ENCODE peak calls at places on chromosomes 12 and 14, in six cellular contexts. One of them, this sample, is unnamed.

GRCh38 chr12:83196694-83197350 is 510.1 kb downstream of the TMTC2 start:
- DNase-seq in K562: peak; percentile 85
- DNase-seq in GM12878: no peak
- DNase-seq in endothelial cell of umbilical vein: no peak
- DNase-seq in A549: no peak
- DNase-seq in HepG2: no peak
- DNase-seq in this sample: no peak

GRCh38 chr12:120489018-120489417 is 6.9 kb upstream of the DYNLL1 start:
- DNase-seq in K562: no peak
- DNase-seq in GM12878: no peak
- DNase-seq in endothelial cell of umbilical vein: no peak
- DNase-seq in A549: no peak
- DNase-seq in HepG2: no peak
- DNase-seq in this sample: no peak

GRCh38 chr12:28899951-28900350 is 249.1 kb upstream of the FAR2 start:
- DNase-seq in K562: no peak
- DNase-seq in GM12878: no peak
- DNase-seq in endothelial cell of umbilical vein: no peak
- DNase-seq in A549: no peak
- DNase-seq in HepG2: no peak
- DNase-seq in this sample: no peak

GRCh38 chr14:96274122-96274910 is 18.3 kb downstream of the BDKRB1 start:
- DNase-seq in K562: no peak
- DNase-seq in GM12878: no peak
- DNase-seq in endothelial cell of umbilical vein: no peak
- DNase-seq in A549: no peak
- DNase-seq in HepG2: no peak
- DNase-seq in this sample: no peak

GRCh38 chr12:47818701-47819543 is 781 bp downstream of the HDAC7 start:
- DNase-seq in K562: peak; percentile 83
- DNase-seq in GM12878: no peak
- DNase-seq in endothelial cell of umbilical vein: peak; percentile 23
- DNase-seq in A549: peak; percentile 51
- DNase-seq in HepG2: peak; percentile 50
- DNase-seq in this sample: peak; percentile 69

GRCh38 chr14:92603309-92604257 is 90.0 kb downstream of the RIN3 start:
- DNase-seq in K562: no peak
- DNase-seq in GM12878: no peak
- DNase-seq in endothelial cell of umbilical vein: no peak
- DNase-seq in A549: no peak
- DNase-seq in HepG2: no peak
- DNase-seq in this sample: no peak

GRCh38 chr14:21258194-21258888 is 10.9 kb downstream of the HNRNPC start:
- DNase-seq in K562: no peak
- DNase-seq in GM12878: no peak
- DNase-seq in endothelial cell of umbilical vein: no peak
- DNase-seq in A549: no peak
- DNase-seq in HepG2: no peak
- DNase-seq in this sample: no peak

GRCh38 chr12:23066095-23066494 is 441.1 kb downstream of the ETNK1 start:
- DNase-seq in K562: no peak
- DNase-seq in GM12878: no peak
- DNase-seq in endothelial cell of umbilical vein: no peak
- DNase-seq in A549: no peak
- DNase-seq in HepG2: no peak
- DNase-seq in this sample: no peak

GRCh38 chr14:25140423-25140822 is 90.5 kb upstream of the STXBP6 start:
- DNase-seq in K562: no peak
- DNase-seq in GM12878: no peak
- DNase-seq in endothelial cell of umbilical vein: no peak
- DNase-seq in A549: no peak
- DNase-seq in HepG2: no peak
- DNase-seq in this sample: no peak

GRCh38 chr14:100401031-100401692 is 78.0 kb downstream of the SLC25A47 start:
- DNase-seq in K562: no peak
- DNase-seq in GM12878: no peak
- DNase-seq in endothelial cell of umbilical vein: no peak
- DNase-seq in A549: no peak
- DNase-seq in HepG2: no peak
- DNase-seq in this sample: no peak
- H3K4me3 ChIP-seq in K562: no peak overlapping the region
- H3K4me3 ChIP-seq in GM12878: no peak overlapping the region
- H3K4me3 ChIP-seq in endothelial cell of umbilical vein: no peak overlapping the region
- H3K4me3 ChIP-seq in A549: no peak overlapping the region
- H3K4me3 ChIP-seq in HepG2: no peak overlapping the region
- H3K4me3 ChIP-seq in this sample: no peak overlapping the region

DNA sequence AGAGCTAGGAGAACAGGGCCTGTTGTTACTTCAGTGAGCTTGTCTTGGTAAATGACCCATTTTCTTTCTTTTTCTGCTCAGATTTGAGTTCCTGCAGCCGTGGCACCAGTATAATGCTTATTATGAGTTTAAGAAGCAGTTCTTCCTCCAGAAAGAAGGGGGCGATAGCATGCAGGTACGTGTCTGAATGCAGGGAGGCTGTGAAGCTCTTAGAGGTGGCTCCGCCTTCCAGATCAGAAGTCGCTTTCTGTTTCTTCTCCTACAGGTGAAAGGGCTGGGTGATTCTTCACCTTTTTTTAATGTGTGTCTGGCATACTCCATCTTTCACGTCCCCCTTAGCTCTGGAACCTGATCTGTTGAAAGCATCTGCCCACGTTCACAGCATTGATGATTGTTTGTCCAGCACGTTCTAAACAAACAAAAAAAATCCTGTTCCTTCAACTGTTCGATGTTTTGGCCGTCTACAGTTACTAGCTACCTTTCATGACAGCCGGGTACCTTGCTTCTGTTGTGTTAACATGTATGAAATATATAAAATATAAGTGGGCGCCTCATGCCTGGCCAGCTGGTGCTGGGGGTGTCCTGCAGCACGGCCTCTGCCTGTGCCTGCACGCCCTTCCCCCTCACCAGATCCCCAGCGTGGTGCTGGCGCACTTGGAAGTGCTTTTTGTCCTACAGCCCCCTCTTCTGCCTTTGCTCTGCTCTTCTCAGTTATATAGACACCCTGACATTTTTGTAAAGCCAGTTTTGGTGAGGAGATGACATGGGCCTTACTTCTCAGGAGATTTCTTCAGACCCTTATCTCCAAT is 44.6 kb downstream of the SFSWAP start:
- DNase-seq in K562: peak; percentile 50
- DNase-seq in GM12878: no peak
- DNase-seq in endothelial cell of umbilical vein: no peak
- DNase-seq in A549: peak; percentile 42
- DNase-seq in HepG2: peak; percentile 61
- DNase-seq in this sample: peak; percentile 70
- TF ChIP-seq MYC in K562: no peak
- TF ChIP-seq MYC in GM12878: no peak
- TF ChIP-seq MYC in endothelial cell of umbilical vein: no peak
- TF ChIP-seq MYC in A549: no peak
- TF ChIP-seq MYC in HepG2: no peak
- TF ChIP-seq MYC in this sample: no peak

GRCh38 chr14:98512501-98513251 is 759.3 kb downstream of the BCL11B start:
- DNase-seq in K562: no peak
- DNase-seq in GM12878: no peak
- DNase-seq in endothelial cell of umbilical vein: no peak
- DNase-seq in A549: no peak
- DNase-seq in HepG2: no peak
- DNase-seq in this sample: no peak
- H3K4me3 ChIP-seq in K562: no peak overlapping the region
- H3K4me3 ChIP-seq in GM12878: no peak overlapping the region
- H3K4me3 ChIP-seq in endothelial cell of umbilical vein: no peak overlapping the region
- H3K4me3 ChIP-seq in A549: no peak overlapping the region
- H3K4me3 ChIP-seq in HepG2: no peak overlapping the region
- H3K4me3 ChIP-seq in this sample: no peak overlapping the region

GRCh38 chr12:130142736-130143135 is 19.5 kb upstream of the FZD10 start:
- DNase-seq in K562: no peak
- DNase-seq in GM12878: no peak
- DNase-seq in endothelial cell of umbilical vein: no peak
- DNase-seq in A549: no peak
- DNase-seq in HepG2: no peak
- DNase-seq in this sample: no peak
- TF ChIP-seq MYC in K562: no peak
- TF ChIP-seq MYC in GM12878: no peak
- TF ChIP-seq MYC in endothelial cell of umbilical vein: no peak
- TF ChIP-seq MYC in A549: no peak
- TF ChIP-seq MYC in HepG2: no peak
- TF ChIP-seq MYC in this sample: no peak

GRCh38 chr14:72925815-72926291 is 411 bp upstream of the DCAF4 start:
- DNase-seq in K562: no peak
- DNase-seq in GM12878: no peak
- DNase-seq in endothelial cell of umbilical vein: no peak
- DNase-seq in A549: no peak
- DNase-seq in HepG2: no peak
- DNase-seq in this sample: no peak

GRCh38 chr14:72928872-72929271 is 2.6 kb downstream of the DCAF4 start:
- DNase-seq in K562: no peak
- DNase-seq in GM12878: no peak
- DNase-seq in endothelial cell of umbilical vein: no peak
- DNase-seq in A549: no peak
- DNase-seq in HepG2: no peak
- DNase-seq in this sample: no peak

GRCh38 chr14:72924332-72924731 is 1.9 kb upstream of the DCAF4 start:
- DNase-seq in K562: peak; percentile 89
- DNase-seq in GM12878: no peak
- DNase-seq in endothelial cell of umbilical vein: no peak
- DNase-seq in A549: no peak
- DNase-seq in HepG2: peak; percentile 43
- DNase-seq in this sample: no peak

GRCh38 chr14:72926292-72927028 is at the start of gene DCAF4:
- DNase-seq in K562: peak; percentile 97
- DNase-seq in GM12878: peak; percentile 94
- DNase-seq in endothelial cell of umbilical vein: peak; percentile 98
- DNase-seq in A549: peak; percentile 98
- DNase-seq in HepG2: peak; percentile 98
- DNase-seq in this sample: peak; percentile 98

DNA sequence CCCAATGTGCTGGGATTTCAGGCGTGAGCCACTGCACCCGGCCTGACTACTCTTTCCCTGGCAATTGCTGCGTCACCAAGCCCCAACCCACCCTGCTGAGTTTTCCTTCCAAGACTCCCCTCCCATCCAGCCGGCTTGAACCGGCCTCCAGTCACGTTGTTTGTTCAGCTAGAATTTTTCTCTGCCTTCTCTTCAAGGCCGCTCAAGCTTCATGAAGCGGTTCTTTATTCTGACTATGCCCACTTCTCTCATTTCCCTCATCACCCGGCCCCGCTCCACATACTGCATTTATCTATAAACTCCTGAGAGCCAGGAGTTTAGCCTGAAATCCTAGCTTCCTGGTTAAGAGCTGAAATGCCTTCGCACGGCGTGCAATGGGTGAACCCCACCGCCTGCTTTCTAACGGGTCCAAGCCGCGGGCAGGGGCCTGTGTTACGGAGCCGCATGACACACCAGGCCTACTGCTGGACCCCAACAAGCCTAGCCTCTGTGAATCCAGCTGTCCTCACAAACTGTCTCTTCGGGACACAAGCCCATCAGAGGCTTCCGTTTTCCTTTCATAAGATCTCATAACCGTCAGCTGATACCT is 999 bp upstream of the DCAF4 start:
- DNase-seq in K562: peak; percentile 85
- DNase-seq in GM12878: no peak
- DNase-seq in endothelial cell of umbilical vein: no peak
- DNase-seq in A549: no peak
- DNase-seq in HepG2: peak; percentile 15
- DNase-seq in this sample: no peak
- H3K4me3 ChIP-seq in K562: peak overlapping the region; percentile 90
- H3K4me3 ChIP-seq in GM12878: peak overlapping the region; percentile 57
- H3K4me3 ChIP-seq in endothelial cell of umbilical vein: no peak overlapping the region
- H3K4me3 ChIP-seq in A549: peak overlapping the region; percentile 67
- H3K4me3 ChIP-seq in HepG2: peak overlapping the region; percentile 66
- H3K4me3 ChIP-seq in this sample: no peak overlapping the region

GRCh38 chr12:13959131-13959734 is 22.2 kb downstream of the GRIN2B start:
- DNase-seq in K562: no peak
- DNase-seq in GM12878: no peak
- DNase-seq in endothelial cell of umbilical vein: no peak
- DNase-seq in A549: no peak
- DNase-seq in HepG2: no peak
- DNase-seq in this sample: no peak

GRCh38 chr12:13957576-13957975 is 23.8 kb downstream of the GRIN2B start:
- DNase-seq in K562: no peak
- DNase-seq in GM12878: no peak
- DNase-seq in endothelial cell of umbilical vein: no peak
- DNase-seq in A549: no peak
- DNase-seq in HepG2: no peak
- DNase-seq in this sample: no peak

GRCh38 chr12:13952096-13952495 is 29.3 kb downstream of the GRIN2B start:
- DNase-seq in K562: no peak
- DNase-seq in GM12878: no peak
- DNase-seq in endothelial cell of umbilical vein: no peak
- DNase-seq in A549: no peak
- DNase-seq in HepG2: no peak
- DNase-seq in this sample: no peak

GRCh38 chr12:13950502-13950901 is 30.9 kb downstream of the GRIN2B start:
- DNase-seq in K562: no peak
- DNase-seq in GM12878: no peak
- DNase-seq in endothelial cell of umbilical vein: no peak
- DNase-seq in A549: peak; percentile 52
- DNase-seq in HepG2: peak; percentile 13
- DNase-seq in this sample: no peak

DNA sequence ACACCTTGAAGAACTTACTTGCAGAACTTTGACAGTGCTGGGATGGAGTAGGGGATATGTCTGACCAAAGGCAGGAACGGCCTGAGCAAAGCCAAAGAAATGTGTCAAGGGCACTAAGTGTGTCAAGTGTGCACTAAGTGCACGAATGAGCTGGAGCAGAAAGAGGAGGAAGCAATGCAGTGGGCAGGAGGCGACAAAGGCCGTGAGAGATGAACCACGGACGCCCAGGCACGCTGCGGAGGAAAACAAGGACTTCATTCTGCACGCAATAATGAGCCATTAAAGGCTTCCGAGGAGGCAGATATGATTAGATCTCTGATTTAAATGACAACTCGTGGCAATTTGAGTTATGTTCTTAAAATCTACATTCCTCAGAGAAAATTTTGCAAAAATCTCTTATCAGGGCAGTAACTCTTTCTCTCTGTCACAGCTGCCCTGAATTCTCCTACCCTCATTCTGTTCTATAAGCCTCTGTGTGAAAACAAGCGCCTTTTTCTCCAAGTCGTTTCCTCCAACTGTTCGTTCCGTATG is 25.3 kb downstream of the GRIN2B start:
- DNase-seq in K562: no peak
- DNase-seq in GM12878: no peak
- DNase-seq in endothelial cell of umbilical vein: no peak
- DNase-seq in A549: no peak
- DNase-seq in HepG2: no peak
- DNase-seq in this sample: no peak
- TF ChIP-seq MYC in K562: no peak
- TF ChIP-seq MYC in GM12878: no peak
- TF ChIP-seq MYC in endothelial cell of umbilical vein: no peak
- TF ChIP-seq MYC in A549: no peak
- TF ChIP-seq MYC in HepG2: no peak
- TF ChIP-seq MYC in this sample: no peak

DNA sequence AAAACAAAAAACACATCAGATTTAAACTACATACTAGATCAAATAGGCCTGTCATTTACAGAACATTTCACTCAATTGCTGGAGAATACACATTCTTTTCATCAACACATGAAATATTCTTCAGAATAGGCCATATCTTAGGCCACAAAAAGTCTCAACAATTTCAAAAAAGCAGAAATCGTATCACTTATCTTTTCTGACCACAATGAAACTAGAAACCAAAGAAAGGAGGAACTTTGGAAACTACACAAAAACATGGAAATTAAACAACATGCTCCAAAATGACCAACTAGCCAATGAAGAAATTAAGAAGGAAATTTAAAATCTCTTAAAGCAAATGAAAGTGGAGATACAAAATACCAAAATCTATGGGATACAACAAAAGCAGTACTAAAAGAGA is 35.1 kb downstream of the PARP11 start:
- DNase-seq in K562: no peak
- DNase-seq in GM12878: no peak
- DNase-seq in endothelial cell of umbilical vein: no peak
- DNase-seq in A549: no peak
- DNase-seq in HepG2: no peak
- DNase-seq in this sample: peak; percentile 14
- H3K4me3 ChIP-seq in K562: no peak overlapping the region
- H3K4me3 ChIP-seq in GM12878: peak overlapping the region; percentile 34
- H3K4me3 ChIP-seq in endothelial cell of umbilical vein: no peak overlapping the region
- H3K4me3 ChIP-seq in A549: no peak overlapping the region
- H3K4me3 ChIP-seq in HepG2: no peak overlapping the region
- H3K4me3 ChIP-seq in this sample: no peak overlapping the region

This sample was measured in NB4.